ENCODE peak calls at places on chromosomes 6 and 20, in five cellular contexts. N, U, V, Z and G are unnamed samples.
A peak's percentile ranks its signal among the peaks of the same experiment; 100 is the strongest.

GRCh38 chr20:8020314-8021079 is 936 bp upstream of the TMX4 start:
- DNase-seq in N (peak; percentile 16), U (no peak), V (no peak), Z (no peak), G (no peak)

GRCh38 chr6:30743099-30744053 is 889 bp upstream of the FLOT1 start:
- DNase-seq in N (no peak), U (peak; percentile 47), V (peak; percentile 58), Z (no peak), G (no peak)

GRCh38 chr6:75436869-75437268 is 56.7 kb downstream of the FILIP1 start:
- DNase-seq in N (no peak), U (peak; percentile 20), V (peak; percentile 41), Z (no peak), G (no peak)

GRCh38 chr20:19435820-19436219 is 223.4 kb downstream of the SLC24A3 start:
- DNase-seq in N (no peak), U (no peak), V (no peak), Z (no peak), G (no peak)

GRCh38 chr20:40639956-40640355 is 49.1 kb downstream of the MAFB start:
- DNase-seq in N (no peak), U (no peak), V (no peak), Z (no peak), G (no peak)

GRCh38 chr6:47780510-47781356 is 1.1 kb upstream of the OPN5 start:
- DNase-seq in N (peak; percentile 19), U (peak; percentile 22), V (peak; percentile 75), Z (peak; percentile 25), G (peak; percentile 54)

GRCh38 chr6:137150072-137150471 is 23.4 kb downstream of the IL22RA2 start:
- DNase-seq in N (no peak), U (no peak), V (no peak), Z (no peak), G (no peak)

GRCh38 chr6:11462742-11463414 is 74.7 kb upstream of the TMEM170B start:
- DNase-seq in N (no peak), U (no peak), V (no peak), Z (peak; percentile 20), G (no peak)

GRCh38 chr6:157223021-157223430 is 100.3 kb downstream of the TMEM242 start:
- DNase-seq in N (no peak), U (no peak), V (peak; percentile 44), Z (no peak), G (no peak)

GRCh38 chr20:603116-603640 is 6.9 kb downstream of the TCF15 start:
- DNase-seq in N (no peak), U (no peak), V (no peak), Z (no peak), G (no peak)

GRCh38 chr6:133423242-133423641 is 182.1 kb downstream of the EYA4 start:
- DNase-seq in N (no peak), U (no peak), V (no peak), Z (no peak), G (no peak)

GRCh38 chr6:99993533-99994251 is at the start of gene MCHR2:
- DNase-seq in N (no peak), U (no peak), V (peak; percentile 39), Z (no peak), G (no peak)

GRCh38 chr20:2458919-2459499 is 11.6 kb downstream of the SNRPB start:
- DNase-seq in N (no peak), U (no peak), V (no peak), Z (no peak), G (no peak)

GRCh38 chr20:33687370-33687915 is 1.3 kb upstream of the E2F1 start:
- DNase-seq in N (no peak), U (no peak), V (peak; percentile 22), Z (no peak), G (no peak)

GRCh38 chr6:14975124-14975815 is 270.6 kb upstream of the JARID2 start:
- DNase-seq in N (no peak), U (no peak), V (no peak), Z (no peak), G (peak; percentile 3)

GRCh38 chr20:2519115-2519815 is 10.6 kb upstream of the ZNF343 start:
- DNase-seq in N (no peak), U (no peak), V (peak; percentile 26), Z (peak; percentile 87), G (no peak)

GRCh38 chr6:12939314-12939713 is 222.7 kb downstream of the PHACTR1 start:
- DNase-seq in N (no peak), U (no peak), V (peak; percentile 41), Z (no peak), G (no peak)

GRCh38 chr6:97160280-97160679 is 122.7 kb downstream of the MMS22L start:
- DNase-seq in N (no peak), U (no peak), V (peak; percentile 19), Z (no peak), G (no peak)

GRCh38 chr20:676315-676937 is 824 bp upstream of the SCRT2 start:
- DNase-seq in N (no peak), U (peak; percentile 21), V (no peak), Z (no peak), G (no peak)

GRCh38 chr20:61499859-61500258 is 247.8 kb downstream of the CDH4 start:
- DNase-seq in N (no peak), U (no peak), V (peak; percentile 47), Z (no peak), G (no peak)

GRCh38 chr20:39795401-39796272 is 833.5 kb downstream of the DHX35 start:
- DNase-seq in N (no peak), U (no peak), V (peak; percentile 71), Z (no peak), G (no peak)

GRCh38 chr6:53725791-53726575 is 60.4 kb upstream of the KLHL31 start:
- DNase-seq in N (peak; percentile 49), U (peak; percentile 82), V (peak; percentile 85), Z (no peak), G (peak; percentile 58)

GRCh38 chr6:43993881-43994523 is 133.2 kb downstream of the MRPL14 start:
- DNase-seq in N (no peak), U (no peak), V (no peak), Z (no peak), G (no peak)

GRCh38 chr6:23002044-23002619 is 432.8 kb downstream of the HDGFL1 start:
- DNase-seq in N (no peak), U (no peak), V (no peak), Z (no peak), G (no peak)

GRCh38 chr6:132937466-132937906 is 123.1 kb downstream of the RPS12 start:
- DNase-seq in N (peak; percentile 71), U (peak; percentile 14), V (peak; percentile 63), Z (no peak), G (peak; percentile 74)

GRCh38 chr6:84428300-84428907 is 201.0 kb upstream of the CEP162 start:
- DNase-seq in N (peak; percentile 0), U (peak; percentile 11), V (peak; percentile 76), Z (no peak), G (peak; percentile 18)

GRCh38 chr20:45154183-45154582 is 20.5 kb upstream of the PI3 start:
- DNase-seq in N (no peak), U (no peak), V (peak; percentile 6), Z (no peak), G (no peak)

GRCh38 chr20:56433880-56434255 is 21.8 kb downstream of the CASS4 start:
- DNase-seq in N (no peak), U (no peak), V (peak; percentile 94), Z (peak; percentile 73), G (no peak)

GRCh38 chr6:118804091-118804490 is 89.9 kb upstream of the ASF1A start:
- DNase-seq in N (no peak), U (no peak), V (peak; percentile 33), Z (no peak), G (no peak)

GRCh38 chr6:33172307-33173227 is 19.7 kb downstream of the COL11A2 start:
- DNase-seq in N (no peak), U (no peak), V (peak; percentile 66), Z (no peak), G (no peak)

GRCh38 chr20:51467971-51468626 is 74.4 kb downstream of the NFATC2 start:
- DNase-seq in N (no peak), U (no peak), V (no peak), Z (no peak), G (no peak)

GRCh38 chr6:160297310-160297709 is 38.7 kb upstream of the SLC22A2 start:
- DNase-seq in N (no peak), U (peak; percentile 47), V (no peak), Z (no peak), G (no peak)

GRCh38 chr6:139250296-139251274 is 41.2 kb downstream of the TXLNB start:
- DNase-seq in N (no peak), U (peak; percentile 64), V (peak; percentile 76), Z (no peak), G (peak; percentile 57)

GRCh38 chr20:11544029-11544678 is 373.5 kb upstream of the BTBD3 start:
- DNase-seq in N (peak; percentile 72), U (peak; percentile 14), V (peak; percentile 67), Z (peak; percentile 25), G (peak; percentile 58)

GRCh38 chr6:36679043-36679821 is 718 bp downstream of the CDKN1A start:
- DNase-seq in N (no peak), U (peak; percentile 69), V (peak; percentile 81), Z (no peak), G (peak; percentile 74)

GRCh38 chr20:36591854-36592641 is 13.5 kb upstream of the RAB5IF start:
- DNase-seq in N (no peak), U (no peak), V (peak; percentile 64), Z (no peak), G (no peak)

GRCh38 chr6:160116411-160116810 is 5.2 kb upstream of the SLC22A1 start:
- DNase-seq in N (no peak), U (no peak), V (no peak), Z (no peak), G (no peak)

GRCh38 chr6:25193147-25193864 is 85.9 kb upstream of the CARMIL1 start:
- DNase-seq in N (no peak), U (no peak), V (peak; percentile 98), Z (peak; percentile 94), G (no peak)

GRCh38 chr20:8094845-8095244 is 37.2 kb upstream of the PLCB1 start:
- DNase-seq in N (no peak), U (no peak), V (peak; percentile 81), Z (peak; percentile 68), G (no peak)

GRCh38 chr20:16476032-16476431 is 97.2 kb downstream of the KIF16B start:
- DNase-seq in N (peak; percentile 26), U (no peak), V (peak; percentile 60), Z (peak; percentile 24), G (peak; percentile 45)